ENCODE peak calls at places on chromosomes 4 and X, in ten cellular contexts. One of them, this sample, is unnamed. For H3K27me3, the result is how much of the 10 kb centered on the place peaks cover.

GRCh38 chr4:133594246-133595207 is 445.4 kb downstream of the PCDH10 start:
- DNase-seq in PC-3: peak
- DNase-seq in thoracic aorta: no peak
- DNase-seq in tibial nerve: no peak
- DNase-seq in MM.1S: no peak
- DNase-seq in CD8-positive, alpha-beta T cell: no peak
- DNase-seq in K562: no peak
- DNase-seq in heart right ventricle: no peak
- DNase-seq in right lobe of liver: no peak
- DNase-seq in GM12878: no peak
- DNase-seq in this sample: no peak

GRCh38 chr4:60128916-60129315 is 1071.2 kb upstream of the ADGRL3 start:
- DNase-seq in PC-3: peak
- DNase-seq in right lobe of liver: no peak
- DNase-seq in thoracic aorta: no peak
- DNase-seq in MM.1S: no peak
- DNase-seq in K562: no peak
- DNase-seq in GM12878: no peak
- DNase-seq in CD8-positive, alpha-beta T cell: no peak
- DNase-seq in tibial nerve: no peak
- DNase-seq in heart right ventricle: no peak
- DNase-seq in this sample: no peak

GRCh38 chr4:136471051-136471450 is 1061.2 kb downstream of the PCDH18 start:
- DNase-seq in K562: no peak
- DNase-seq in tibial nerve: no peak
- DNase-seq in MM.1S: no peak
- DNase-seq in heart right ventricle: no peak
- DNase-seq in right lobe of liver: no peak
- DNase-seq in thoracic aorta: no peak
- DNase-seq in GM12878: no peak
- DNase-seq in PC-3: no peak
- DNase-seq in CD8-positive, alpha-beta T cell: no peak
- DNase-seq in this sample: no peak

GRCh38 chr4:138182838-138183426 is 59.2 kb downstream of the SLC7A11 start:
- DNase-seq in K562: peak
- DNase-seq in thoracic aorta: no peak
- DNase-seq in CD8-positive, alpha-beta T cell: no peak
- DNase-seq in MM.1S: peak
- DNase-seq in right lobe of liver: no peak
- DNase-seq in PC-3: peak
- DNase-seq in GM12878: no peak
- DNase-seq in tibial nerve: peak
- DNase-seq in heart right ventricle: peak
- DNase-seq in this sample: no peak

GRCh38 chr4:104938624-104939023 is 208.1 kb upstream of the TET2 start:
- DNase-seq in MM.1S: peak
- DNase-seq in GM12878: no peak
- DNase-seq in CD8-positive, alpha-beta T cell: peak
- DNase-seq in K562: no peak
- DNase-seq in tibial nerve: no peak
- DNase-seq in heart right ventricle: no peak
- DNase-seq in thoracic aorta: no peak
- DNase-seq in PC-3: no peak
- DNase-seq in right lobe of liver: no peak
- DNase-seq in this sample: no peak

GRCh38 chr4:153267013-153267412 is 62.8 kb downstream of the TRIM2 start:
- DNase-seq in MM.1S: no peak
- DNase-seq in tibial nerve: no peak
- DNase-seq in K562: no peak
- DNase-seq in PC-3: no peak
- DNase-seq in CD8-positive, alpha-beta T cell: no peak
- DNase-seq in heart right ventricle: peak
- DNase-seq in GM12878: no peak
- DNase-seq in right lobe of liver: no peak
- DNase-seq in thoracic aorta: no peak
- DNase-seq in this sample: no peak

GRCh38 chr4:107740381-107740780 is 20.3 kb upstream of the PAPSS1 start:
- DNase-seq in thoracic aorta: no peak
- DNase-seq in tibial nerve: no peak
- DNase-seq in PC-3: peak
- DNase-seq in heart right ventricle: no peak
- DNase-seq in MM.1S: no peak
- DNase-seq in right lobe of liver: no peak
- DNase-seq in K562: no peak
- DNase-seq in GM12878: no peak
- DNase-seq in CD8-positive, alpha-beta T cell: no peak
- DNase-seq in this sample: no peak

GRCh38 chr4:89175611-89176010 is 64.3 kb downstream of the TIGD2 start:
- DNase-seq in thoracic aorta: no peak
- DNase-seq in heart right ventricle: no peak
- DNase-seq in PC-3: no peak
- DNase-seq in CD8-positive, alpha-beta T cell: no peak
- DNase-seq in GM12878: no peak
- DNase-seq in MM.1S: no peak
- DNase-seq in K562: no peak
- DNase-seq in right lobe of liver: no peak
- DNase-seq in tibial nerve: no peak
- DNase-seq in this sample: no peak

GRCh38 chr4:126533176-126533575 is 1099.6 kb upstream of the INTU start:
- DNase-seq in PC-3: no peak
- DNase-seq in MM.1S: no peak
- DNase-seq in thoracic aorta: no peak
- DNase-seq in right lobe of liver: no peak
- DNase-seq in heart right ventricle: no peak
- DNase-seq in K562: no peak
- DNase-seq in CD8-positive, alpha-beta T cell: no peak
- DNase-seq in GM12878: no peak
- DNase-seq in tibial nerve: no peak
- DNase-seq in this sample: no peak

DNA sequence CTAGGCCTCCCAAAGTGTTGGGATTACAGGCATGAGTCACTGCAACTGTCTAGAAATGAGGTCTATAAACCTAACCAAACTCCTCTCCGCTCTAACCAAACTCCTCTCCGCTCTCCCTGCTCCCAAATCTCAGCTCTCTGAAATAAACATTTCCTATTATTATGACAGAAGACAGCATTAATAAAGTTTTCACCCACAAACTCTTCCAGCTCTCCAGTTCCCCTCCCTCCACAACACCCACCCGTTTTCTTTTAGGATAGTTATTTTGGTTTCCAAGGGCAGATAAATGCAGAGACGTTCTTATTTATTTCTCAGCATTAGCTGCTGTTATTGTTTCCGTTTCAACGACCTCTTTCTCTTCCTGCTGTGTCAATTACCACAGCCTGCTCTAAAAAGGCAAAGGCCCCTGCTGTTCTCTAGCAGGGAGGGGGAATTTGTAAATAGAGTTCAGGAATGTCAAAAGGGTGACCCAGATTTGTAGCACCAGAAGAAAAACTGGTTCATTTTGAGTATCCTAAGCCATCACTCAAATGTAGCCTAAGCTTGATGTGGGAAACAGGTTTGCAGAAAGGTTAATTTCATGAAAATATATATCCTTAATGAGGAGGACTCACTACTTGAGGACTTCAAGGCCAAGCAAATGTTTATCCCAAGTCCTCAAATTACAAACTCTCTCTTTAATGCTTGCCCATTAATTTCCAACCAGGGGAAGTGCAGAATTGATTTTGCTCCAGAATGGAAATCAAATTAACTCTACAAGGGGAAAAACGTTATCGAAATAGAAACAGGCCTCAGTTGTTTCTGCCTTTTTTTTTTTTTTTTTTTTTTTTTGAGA is 13.5 kb upstream of the SCD5 start:
- DNase-seq in tibial nerve: no peak
- DNase-seq in MM.1S: no peak
- DNase-seq in PC-3: no peak
- DNase-seq in heart right ventricle: no peak
- DNase-seq in CD8-positive, alpha-beta T cell: no peak
- DNase-seq in GM12878: no peak
- DNase-seq in K562: no peak
- DNase-seq in thoracic aorta: no peak
- DNase-seq in right lobe of liver: no peak
- DNase-seq in this sample: no peak
- H3K27ac ChIP-seq in tibial nerve: no peak
- H3K27ac ChIP-seq in MM.1S: no peak
- H3K27ac ChIP-seq in PC-3: no peak
- H3K27ac ChIP-seq in heart right ventricle: no peak
- H3K27ac ChIP-seq in CD8-positive, alpha-beta T cell: no peak
- H3K27ac ChIP-seq in GM12878: no peak
- H3K27ac ChIP-seq in K562: no peak
- H3K27ac ChIP-seq in thoracic aorta: no peak
- H3K27ac ChIP-seq in right lobe of liver: peak
- H3K27ac ChIP-seq in this sample: peak

DNA sequence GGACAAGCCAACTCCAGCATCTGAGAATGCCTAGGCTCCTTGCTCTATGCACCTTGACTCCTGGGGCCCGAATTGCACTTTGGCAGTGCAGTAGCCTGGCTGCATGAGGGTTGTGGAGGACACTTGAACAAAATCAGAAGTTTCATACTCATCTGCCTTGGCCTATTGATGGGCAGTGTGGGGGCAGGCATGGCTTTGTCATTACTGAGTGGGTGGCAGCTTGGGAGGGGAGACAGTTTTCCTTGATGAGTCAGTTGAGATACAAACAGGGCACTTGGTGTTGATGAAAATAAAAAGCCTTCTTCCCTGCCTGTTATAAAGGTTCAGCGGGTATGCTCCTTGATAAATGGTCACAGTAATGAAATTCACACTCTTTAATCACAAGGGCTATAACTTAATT is 126.8 kb upstream of the MAMLD1 start:
- DNase-seq in heart right ventricle: no peak
- DNase-seq in MM.1S: no peak
- DNase-seq in tibial nerve: no peak
- DNase-seq in CD8-positive, alpha-beta T cell: no peak
- DNase-seq in GM12878: no peak
- DNase-seq in thoracic aorta: no peak
- DNase-seq in K562: no peak
- DNase-seq in PC-3: peak
- DNase-seq in right lobe of liver: no peak
- DNase-seq in this sample: peak
- H3K27me3 ChIP-seq in heart right ventricle: under half
- H3K27me3 ChIP-seq in MM.1S: under half
- H3K27me3 ChIP-seq in tibial nerve: under half
- H3K27me3 ChIP-seq in CD8-positive, alpha-beta T cell: under half
- H3K27me3 ChIP-seq in GM12878: under half
- H3K27me3 ChIP-seq in thoracic aorta: under half
- H3K27me3 ChIP-seq in K562: under half
- H3K27me3 ChIP-seq in PC-3: under half
- H3K27me3 ChIP-seq in right lobe of liver: under half
- H3K27me3 ChIP-seq in this sample: under half

GRCh38 chr4:112900416-112900815 is 149.0 kb upstream of the ANK2 start:
- DNase-seq in K562: no peak
- DNase-seq in tibial nerve: no peak
- DNase-seq in thoracic aorta: no peak
- DNase-seq in right lobe of liver: no peak
- DNase-seq in GM12878: no peak
- DNase-seq in CD8-positive, alpha-beta T cell: no peak
- DNase-seq in PC-3: no peak
- DNase-seq in MM.1S: no peak
- DNase-seq in heart right ventricle: no peak
- DNase-seq in this sample: no peak

GRCh38 chr4:112896326-112896892 is 153.0 kb upstream of the ANK2 start:
- DNase-seq in tibial nerve: no peak
- DNase-seq in GM12878: no peak
- DNase-seq in heart right ventricle: no peak
- DNase-seq in right lobe of liver: no peak
- DNase-seq in CD8-positive, alpha-beta T cell: no peak
- DNase-seq in PC-3: no peak
- DNase-seq in K562: no peak
- DNase-seq in MM.1S: no peak
- DNase-seq in thoracic aorta: no peak
- DNase-seq in this sample: no peak

GRCh38 chr4:112897548-112897947 is 151.9 kb upstream of the ANK2 start:
- DNase-seq in CD8-positive, alpha-beta T cell: no peak
- DNase-seq in thoracic aorta: no peak
- DNase-seq in right lobe of liver: no peak
- DNase-seq in heart right ventricle: no peak
- DNase-seq in K562: no peak
- DNase-seq in PC-3: peak
- DNase-seq in MM.1S: no peak
- DNase-seq in tibial nerve: no peak
- DNase-seq in GM12878: no peak
- DNase-seq in this sample: no peak

GRCh38 chr4:112895785-112896184 is 153.7 kb upstream of the ANK2 start:
- DNase-seq in GM12878: peak
- DNase-seq in thoracic aorta: no peak
- DNase-seq in K562: no peak
- DNase-seq in tibial nerve: no peak
- DNase-seq in heart right ventricle: no peak
- DNase-seq in PC-3: no peak
- DNase-seq in CD8-positive, alpha-beta T cell: no peak
- DNase-seq in right lobe of liver: no peak
- DNase-seq in MM.1S: no peak
- DNase-seq in this sample: no peak

DNA sequence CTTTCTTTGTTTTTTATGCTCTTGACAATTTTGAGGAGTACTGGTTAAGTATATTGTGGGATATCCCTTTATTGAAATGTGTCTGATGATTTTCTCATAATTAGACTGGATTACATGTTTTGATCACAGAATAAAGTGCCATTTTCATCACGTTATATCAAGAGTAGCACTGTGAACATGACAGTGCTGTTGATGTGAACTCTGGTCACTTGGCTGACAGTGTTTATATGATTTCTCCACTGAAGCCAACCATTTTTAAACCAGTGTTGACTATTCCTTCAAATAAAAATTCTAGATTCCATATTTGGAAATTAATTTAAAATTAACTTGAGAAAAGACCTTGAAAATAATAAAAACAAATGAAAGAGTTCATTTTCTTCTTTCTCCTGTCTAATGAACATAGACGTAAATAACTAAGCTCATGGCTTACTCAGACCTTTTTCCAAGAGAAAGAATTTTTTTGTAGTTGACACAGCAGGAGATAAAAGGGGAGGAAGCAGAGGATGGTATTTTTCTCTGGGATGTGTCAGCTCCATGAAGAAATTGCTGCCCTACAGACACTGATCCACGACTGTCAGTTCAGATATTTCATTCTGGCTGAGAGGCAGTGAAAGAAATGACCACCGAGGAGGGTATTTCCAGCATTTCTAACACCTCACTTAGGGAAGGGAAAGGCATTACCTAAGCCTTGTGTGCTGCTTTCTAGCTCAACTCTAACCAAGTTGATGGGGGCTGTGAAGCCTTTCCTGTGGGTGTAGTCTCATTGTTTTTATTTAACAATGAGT is 150.9 kb upstream of the ANK2 start:
- DNase-seq in tibial nerve: no peak
- DNase-seq in CD8-positive, alpha-beta T cell: no peak
- DNase-seq in GM12878: no peak
- DNase-seq in MM.1S: no peak
- DNase-seq in heart right ventricle: no peak
- DNase-seq in right lobe of liver: no peak
- DNase-seq in K562: no peak
- DNase-seq in PC-3: no peak
- DNase-seq in thoracic aorta: no peak
- DNase-seq in this sample: no peak
- H3K27ac ChIP-seq in tibial nerve: no peak
- H3K27ac ChIP-seq in CD8-positive, alpha-beta T cell: no peak
- H3K27ac ChIP-seq in GM12878: no peak
- H3K27ac ChIP-seq in MM.1S: no peak
- H3K27ac ChIP-seq in heart right ventricle: no peak
- H3K27ac ChIP-seq in right lobe of liver: no peak
- H3K27ac ChIP-seq in K562: no peak
- H3K27ac ChIP-seq in PC-3: no peak
- H3K27ac ChIP-seq in thoracic aorta: no peak
- H3K27ac ChIP-seq in this sample: no peak

GRCh38 chr4:54232151-54232688 is 3.1 kb downstream of the PDGFRA start:
- DNase-seq in tibial nerve: no peak
- DNase-seq in GM12878: no peak
- DNase-seq in heart right ventricle: no peak
- DNase-seq in PC-3: no peak
- DNase-seq in MM.1S: no peak
- DNase-seq in right lobe of liver: no peak
- DNase-seq in K562: no peak
- DNase-seq in thoracic aorta: no peak
- DNase-seq in CD8-positive, alpha-beta T cell: no peak
- DNase-seq in this sample: peak
- H3K27me3 ChIP-seq in tibial nerve: under half
- H3K27me3 ChIP-seq in GM12878: under half
- H3K27me3 ChIP-seq in heart right ventricle: half or more
- H3K27me3 ChIP-seq in PC-3: under half
- H3K27me3 ChIP-seq in MM.1S: under half
- H3K27me3 ChIP-seq in right lobe of liver: under half
- H3K27me3 ChIP-seq in K562: under half
- H3K27me3 ChIP-seq in thoracic aorta: under half
- H3K27me3 ChIP-seq in CD8-positive, alpha-beta T cell: under half
- H3K27me3 ChIP-seq in this sample: under half

This sample was measured in vagina.